ENCODE peak calls at places on chromosomes 6 and 20, in six cellular contexts. D is activated CD8-positive, alpha-beta memory T cell treated with anti-CD3 and anti-CD28 coated beads for 1 hour; N is GM04504; T is sigmoid colon; E is esophagus squamous epithelium; S is IMR-90. B is an unnamed sample.

GRCh38 chr6:147063469-147064031 is 140.7 kb upstream of the STXBP5 start:
- DNase-seq in E (no peak), N (peak; percentile 63), T (no peak), D (no peak), S (peak; percentile 89), B (peak; percentile 57)

GRCh38 chr6:24931752-24932691 is 3.7 kb downstream of the RIPOR2 start:
- DNase-seq in S (peak; percentile 67), D (no peak), E (no peak), T (no peak), N (no peak), B (peak; percentile 34)

GRCh38 chr6:139582956-139583355 is 208.5 kb upstream of the CITED2 start:
- DNase-seq in D (no peak), N (no peak), S (peak; percentile 48), T (no peak), E (no peak), B (no peak)

GRCh38 chr20:17541596-17541995 is 10.4 kb upstream of the BFSP1 start:
- DNase-seq in N (no peak), T (no peak), E (no peak), D (no peak), S (no peak), B (no peak)

GRCh38 chr6:131413831-131414191 is 159.2 kb upstream of the ARG1 start:
- DNase-seq in T (no peak), E (no peak), D (no peak), S (no peak), N (no peak), B (no peak)

GRCh38 chr20:1330075-1330830 is 1.3 kb upstream of the SDCBP2 start:
- DNase-seq in E (no peak), N (no peak), S (no peak), D (no peak), T (peak; percentile 84), B (peak; percentile 89)

GRCh38 chr6:49556429-49556837 is 6.0 kb downstream of the C6orf141 start:
- DNase-seq in S (peak; percentile 9), E (no peak), T (no peak), N (peak; percentile 66), D (no peak), B (peak; percentile 95)

GRCh38 chr6:144710207-144710606 is 425.1 kb downstream of the UTRN start:
- DNase-seq in D (no peak), N (peak; percentile 79), T (no peak), E (no peak), S (peak; percentile 90), B (peak; percentile 92)

GRCh38 chr20:10467985-10468845 is 33.1 kb downstream of the SLX4IP start:
- DNase-seq in T (no peak), D (no peak), N (no peak), E (no peak), S (peak; percentile 32), B (no peak)

GRCh38 chr6:28218312-28219248 is 6.5 kb upstream of the ZSCAN9 start:
- DNase-seq in D (no peak), N (no peak), S (peak; percentile 61), T (peak; percentile 87), E (no peak), B (peak; percentile 58)

GRCh38 chr6:67345946-67346345 is 1289.1 kb upstream of the ADGRB3 start:
- DNase-seq in N (no peak), E (no peak), T (no peak), S (no peak), D (no peak), B (peak; percentile 89)

GRCh38 chr20:62782149-62782892 is 14.0 kb upstream of the MRGBP start:
- DNase-seq in D (no peak), N (no peak), T (no peak), E (no peak), S (no peak), B (no peak)

GRCh38 chr6:42782689-42783176 is 881 bp downstream of the BICRAL start:
- DNase-seq in D (peak; percentile 63), E (no peak), S (peak; percentile 90), N (peak; percentile 74), T (peak; percentile 90), B (peak; percentile 86)

GRCh38 chr6:159969921-159970320 is 1.0 kb downstream of the IGF2R start:
- DNase-seq in D (no peak), E (no peak), S (peak; percentile 84), T (peak; percentile 82), N (no peak), B (peak; percentile 47)

GRCh38 chr20:64103871-64104666 is 3.3 kb downstream of the NPBWR2 start:
- DNase-seq in D (no peak), S (no peak), N (no peak), E (no peak), T (peak; percentile 35), B (no peak)

GRCh38 chr6:168581236-168581635 is 140.3 kb downstream of the SMOC2 start:
- DNase-seq in D (no peak), N (no peak), S (no peak), T (peak; percentile 53), E (no peak), B (no peak)

GRCh38 chr6:170292778-170293164 is 1.9 kb upstream of the DLL1 start:
- DNase-seq in D (no peak), T (peak; percentile 57), N (no peak), S (no peak), E (no peak), B (peak; percentile 47)

GRCh38 chr20:37245181-37245580 is 16.4 kb downstream of the GHRH start:
- DNase-seq in T (no peak), N (no peak), D (no peak), E (no peak), S (no peak), B (no peak)

GRCh38 chr6:115544765-115545409 is 515.8 kb downstream of the FRK start:
- DNase-seq in E (no peak), T (peak; percentile 58), S (no peak), D (no peak), N (no peak), B (no peak)

GRCh38 chr6:167892835-167893234 is 66.1 kb downstream of the AFDN start:
- DNase-seq in N (no peak), T (no peak), E (no peak), D (no peak), S (no peak), B (peak; percentile 1)

GRCh38 chr6:84635081-84635745 is 129.2 kb downstream of the TBX18 start:
- DNase-seq in T (no peak), D (no peak), S (peak; percentile 58), N (no peak), E (no peak), B (no peak)

GRCh38 chr6:117498159-117498558 is 15.7 kb downstream of the DCBLD1 start:
- DNase-seq in N (peak; percentile 29), T (no peak), D (no peak), E (no peak), S (peak; percentile 87), B (peak; percentile 80)